ENCODE peak calls at places on chromosomes 3 and 15, in four cellular contexts. One of them, this sample, is unnamed.
A peak's percentile ranks its signal among the peaks of the same experiment; 100 is the strongest.

GRCh38 chr15:88810449-88810848 is 7.2 kb downstream of the ACAN start:
- DNase-seq in heart left ventricle: no peak
- DNase-seq in CD4-positive, CD25-positive, alpha-beta regulatory T cell: no peak
- DNase-seq in ovary: no peak
- DNase-seq in this sample: no peak

GRCh38 chr3:34361921-34362320 is 563.5 kb downstream of the PDCD6IP start:
- DNase-seq in CD4-positive, CD25-positive, alpha-beta regulatory T cell: no peak
- DNase-seq in ovary: no peak
- DNase-seq in heart left ventricle: no peak
- DNase-seq in this sample: peak; percentile 57

GRCh38 chr3:136209921-136210320 is 13.8 kb upstream of the MSL2 start:
- DNase-seq in ovary: no peak
- DNase-seq in heart left ventricle: no peak
- DNase-seq in CD4-positive, CD25-positive, alpha-beta regulatory T cell: no peak
- DNase-seq in this sample: no peak

GRCh38 chr3:114584734-114585371 is 291.0 kb downstream of the TIGIT start:
- DNase-seq in CD4-positive, CD25-positive, alpha-beta regulatory T cell: no peak
- DNase-seq in ovary: peak; percentile 27
- DNase-seq in heart left ventricle: no peak
- DNase-seq in this sample: no peak

GRCh38 chr15:88664151-88664778 is 25.4 kb downstream of the ISG20 start:
- DNase-seq in heart left ventricle: no peak
- DNase-seq in ovary: no peak
- DNase-seq in CD4-positive, CD25-positive, alpha-beta regulatory T cell: peak; percentile 62
- DNase-seq in this sample: no peak

GRCh38 chr3:13865106-13865505 is 14.8 kb downstream of the WNT7A start:
- DNase-seq in ovary: no peak
- DNase-seq in CD4-positive, CD25-positive, alpha-beta regulatory T cell: no peak
- DNase-seq in heart left ventricle: no peak
- DNase-seq in this sample: peak; percentile 38

GRCh38 chr3:157100997-157101396 is 59.0 kb downstream of the CCNL1 start:
- DNase-seq in ovary: no peak
- DNase-seq in CD4-positive, CD25-positive, alpha-beta regulatory T cell: no peak
- DNase-seq in heart left ventricle: no peak
- DNase-seq in this sample: no peak

GRCh38 chr3:122356402-122356801 is 26.6 kb downstream of the MIX23 start:
- DNase-seq in CD4-positive, CD25-positive, alpha-beta regulatory T cell: no peak
- DNase-seq in heart left ventricle: no peak
- DNase-seq in ovary: peak; percentile 49
- DNase-seq in this sample: no peak

GRCh38 chr3:52062499-52062898 is 6.1 kb upstream of the DUSP7 start:
- DNase-seq in CD4-positive, CD25-positive, alpha-beta regulatory T cell: no peak
- DNase-seq in heart left ventricle: no peak
- DNase-seq in ovary: no peak
- DNase-seq in this sample: peak; percentile 79

GRCh38 chr15:77840962-77841361 is 208.2 kb upstream of the LINGO1 start:
- DNase-seq in ovary: no peak
- DNase-seq in heart left ventricle: no peak
- DNase-seq in CD4-positive, CD25-positive, alpha-beta regulatory T cell: no peak
- DNase-seq in this sample: peak; percentile 31

GRCh38 chr3:115804200-115804599 is 180.9 kb downstream of the GAP43 start:
- DNase-seq in heart left ventricle: no peak
- DNase-seq in CD4-positive, CD25-positive, alpha-beta regulatory T cell: no peak
- DNase-seq in ovary: no peak
- DNase-seq in this sample: no peak

GRCh38 chr3:45464336-45464809 is 76.0 kb downstream of the LARS2 start:
- DNase-seq in ovary: no peak
- DNase-seq in heart left ventricle: no peak
- DNase-seq in CD4-positive, CD25-positive, alpha-beta regulatory T cell: peak; percentile 11
- DNase-seq in this sample: no peak

GRCh38 chr3:142690613-142691012 is 33.2 kb upstream of the TRPC1 start:
- DNase-seq in CD4-positive, CD25-positive, alpha-beta regulatory T cell: no peak
- DNase-seq in ovary: no peak
- DNase-seq in heart left ventricle: no peak
- DNase-seq in this sample: no peak

GRCh38 chr15:57387644-57388076 is 11.4 kb downstream of the CGNL1 start:
- DNase-seq in CD4-positive, CD25-positive, alpha-beta regulatory T cell: no peak
- DNase-seq in ovary: no peak
- DNase-seq in heart left ventricle: no peak
- DNase-seq in this sample: no peak

GRCh38 chr3:138476526-138476925 is 42.1 kb downstream of the ESYT3 start:
- DNase-seq in ovary: no peak
- DNase-seq in CD4-positive, CD25-positive, alpha-beta regulatory T cell: no peak
- DNase-seq in heart left ventricle: no peak
- DNase-seq in this sample: no peak

GRCh38 chr15:67783303-67783702 is 42.0 kb upstream of the SKOR1 start:
- DNase-seq in CD4-positive, CD25-positive, alpha-beta regulatory T cell: peak; percentile 47
- DNase-seq in ovary: no peak
- DNase-seq in heart left ventricle: no peak
- DNase-seq in this sample: no peak

GRCh38 chr15:85120351-85121113 is 138.9 kb downstream of the PDE8A start:
- DNase-seq in heart left ventricle: no peak
- DNase-seq in ovary: no peak
- DNase-seq in CD4-positive, CD25-positive, alpha-beta regulatory T cell: no peak
- DNase-seq in this sample: no peak

GRCh38 chr15:20280933-20281463 is 260.6 kb downstream of the GOLGA6L6 start:
- DNase-seq in heart left ventricle: no peak
- DNase-seq in ovary: no peak
- DNase-seq in CD4-positive, CD25-positive, alpha-beta regulatory T cell: no peak
- DNase-seq in this sample: peak; percentile 82

GRCh38 chr15:71380345-71380744 is 265.1 kb downstream of the THSD4 start:
- DNase-seq in CD4-positive, CD25-positive, alpha-beta regulatory T cell: no peak
- DNase-seq in heart left ventricle: no peak
- DNase-seq in ovary: no peak
- DNase-seq in this sample: no peak

GRCh38 chr3:169529013-169529412 is 134.5 kb downstream of the MECOM start:
- DNase-seq in ovary: no peak
- DNase-seq in CD4-positive, CD25-positive, alpha-beta regulatory T cell: no peak
- DNase-seq in heart left ventricle: no peak
- DNase-seq in this sample: no peak

GRCh38 chr15:95182081-95182480 is 950.7 kb downstream of the MCTP2 start:
- DNase-seq in CD4-positive, CD25-positive, alpha-beta regulatory T cell: no peak
- DNase-seq in ovary: no peak
- DNase-seq in heart left ventricle: no peak
- DNase-seq in this sample: no peak

GRCh38 chr15:62977952-62978811 is 64.4 kb upstream of the TPM1 start:
- DNase-seq in heart left ventricle: no peak
- DNase-seq in CD4-positive, CD25-positive, alpha-beta regulatory T cell: no peak
- DNase-seq in ovary: no peak
- DNase-seq in this sample: no peak

GRCh38 chr3:29683306-29683993 is 402.6 kb downstream of the RBMS3 start:
- DNase-seq in ovary: no peak
- DNase-seq in CD4-positive, CD25-positive, alpha-beta regulatory T cell: no peak
- DNase-seq in heart left ventricle: no peak
- DNase-seq in this sample: no peak

GRCh38 chr3:72696815-72697214 is 151.4 kb downstream of the SHQ1 start:
- DNase-seq in heart left ventricle: no peak
- DNase-seq in ovary: no peak
- DNase-seq in CD4-positive, CD25-positive, alpha-beta regulatory T cell: no peak
- DNase-seq in this sample: no peak

GRCh38 chr15:71612066-71612715 is 198.2 kb upstream of the NR2E3 start:
- DNase-seq in ovary: peak; percentile 28
- DNase-seq in heart left ventricle: no peak
- DNase-seq in CD4-positive, CD25-positive, alpha-beta regulatory T cell: no peak
- DNase-seq in this sample: no peak

GRCh38 chr3:160001850-160002623 is 13.4 kb downstream of the IL12A start:
- DNase-seq in CD4-positive, CD25-positive, alpha-beta regulatory T cell: no peak
- DNase-seq in ovary: no peak
- DNase-seq in heart left ventricle: no peak
- DNase-seq in this sample: no peak

GRCh38 chr3:12878026-12878636 is 36.8 kb upstream of the RPL32 start:
- DNase-seq in ovary: no peak
- DNase-seq in heart left ventricle: peak; percentile 4
- DNase-seq in CD4-positive, CD25-positive, alpha-beta regulatory T cell: no peak
- DNase-seq in this sample: no peak

GRCh38 chr15:45328663-45329062 is 49.7 kb downstream of the GATM start:
- DNase-seq in heart left ventricle: no peak
- DNase-seq in CD4-positive, CD25-positive, alpha-beta regulatory T cell: no peak
- DNase-seq in ovary: no peak
- DNase-seq in this sample: no peak

GRCh38 chr15:100112061-100112420 is 229.7 kb downstream of the ADAMTS17 start:
- DNase-seq in ovary: no peak
- DNase-seq in heart left ventricle: no peak
- DNase-seq in CD4-positive, CD25-positive, alpha-beta regulatory T cell: no peak
- DNase-seq in this sample: peak; percentile 62

GRCh38 chr15:91039996-91040395 is 17.6 kb upstream of the VPS33B start:
- DNase-seq in CD4-positive, CD25-positive, alpha-beta regulatory T cell: no peak
- DNase-seq in ovary: no peak
- DNase-seq in heart left ventricle: no peak
- DNase-seq in this sample: no peak

GRCh38 chr15:88623061-88623460 is 1.9 kb downstream of the AEN start:
- DNase-seq in ovary: no peak
- DNase-seq in heart left ventricle: no peak
- DNase-seq in CD4-positive, CD25-positive, alpha-beta regulatory T cell: no peak
- DNase-seq in this sample: no peak

GRCh38 chr3:172595648-172596393 is 72.6 kb upstream of the TNFSF10 start:
- DNase-seq in ovary: peak; percentile 63
- DNase-seq in heart left ventricle: no peak
- DNase-seq in CD4-positive, CD25-positive, alpha-beta regulatory T cell: peak; percentile 64
- DNase-seq in this sample: no peak

GRCh38 chr15:80179025-80179759 is 26.4 kb downstream of the FAH start:
- DNase-seq in heart left ventricle: no peak
- DNase-seq in CD4-positive, CD25-positive, alpha-beta regulatory T cell: no peak
- DNase-seq in ovary: no peak
- DNase-seq in this sample: no peak

GRCh38 chr15:73596214-73596613 is 37.0 kb downstream of the NPTN start:
- DNase-seq in ovary: no peak
- DNase-seq in CD4-positive, CD25-positive, alpha-beta regulatory T cell: no peak
- DNase-seq in heart left ventricle: no peak
- DNase-seq in this sample: no peak

DNA sequence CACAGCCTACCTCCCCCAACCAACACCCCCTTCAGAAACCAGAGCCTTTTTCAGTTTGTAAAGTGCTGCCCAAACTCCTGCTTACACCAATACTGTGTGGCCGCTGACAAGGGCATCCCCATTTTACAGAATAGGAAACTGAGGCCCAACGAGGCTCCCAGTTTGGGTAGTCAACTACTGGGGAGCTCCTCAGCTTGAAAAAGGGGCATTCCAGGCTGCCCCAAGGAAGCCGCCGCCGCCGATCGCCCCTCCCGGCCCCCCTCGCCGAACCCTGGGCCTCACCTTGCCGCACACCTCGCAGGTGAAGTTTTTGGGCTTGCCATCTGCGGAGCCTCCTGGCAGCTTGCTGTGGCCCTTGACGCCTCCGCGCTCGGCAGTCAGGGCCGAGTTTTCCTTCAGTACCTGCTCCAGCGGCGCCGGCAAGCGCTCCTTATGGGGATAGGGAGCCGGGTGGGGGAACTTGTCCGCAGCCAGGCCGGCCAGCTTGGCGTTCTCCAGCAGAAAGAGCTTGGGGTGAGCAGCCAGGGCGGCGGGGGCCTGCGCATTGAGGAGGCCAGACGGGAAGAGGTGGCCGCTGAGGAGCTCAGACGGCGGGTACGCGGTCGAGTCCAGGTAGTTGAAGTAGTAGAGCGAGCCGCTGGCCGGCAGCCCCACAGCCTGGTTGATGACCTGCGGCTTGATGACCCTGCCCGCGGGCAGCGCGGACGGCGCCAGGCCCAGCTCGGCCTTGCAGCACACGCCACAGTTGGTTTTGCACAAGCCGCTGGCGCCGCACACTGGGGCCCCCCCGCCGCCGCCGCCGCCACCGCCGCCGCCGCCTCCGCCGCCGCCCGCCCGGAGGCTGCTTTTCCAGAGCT is 1.4 kb downstream of the FEZF2 start:
- DNase-seq in ovary: no peak
- DNase-seq in heart left ventricle: no peak
- DNase-seq in CD4-positive, CD25-positive, alpha-beta regulatory T cell: no peak
- DNase-seq in this sample: no peak
- H3K9me3 ChIP-seq in ovary: no peaks in the 10 kb centered on the region
- H3K9me3 ChIP-seq in heart left ventricle: no peaks in the 10 kb centered on the region
- H3K9me3 ChIP-seq in CD4-positive, CD25-positive, alpha-beta regulatory T cell: no peaks in the 10 kb centered on the region
- H3K9me3 ChIP-seq in this sample: no peaks in the 10 kb centered on the region

DNA sequence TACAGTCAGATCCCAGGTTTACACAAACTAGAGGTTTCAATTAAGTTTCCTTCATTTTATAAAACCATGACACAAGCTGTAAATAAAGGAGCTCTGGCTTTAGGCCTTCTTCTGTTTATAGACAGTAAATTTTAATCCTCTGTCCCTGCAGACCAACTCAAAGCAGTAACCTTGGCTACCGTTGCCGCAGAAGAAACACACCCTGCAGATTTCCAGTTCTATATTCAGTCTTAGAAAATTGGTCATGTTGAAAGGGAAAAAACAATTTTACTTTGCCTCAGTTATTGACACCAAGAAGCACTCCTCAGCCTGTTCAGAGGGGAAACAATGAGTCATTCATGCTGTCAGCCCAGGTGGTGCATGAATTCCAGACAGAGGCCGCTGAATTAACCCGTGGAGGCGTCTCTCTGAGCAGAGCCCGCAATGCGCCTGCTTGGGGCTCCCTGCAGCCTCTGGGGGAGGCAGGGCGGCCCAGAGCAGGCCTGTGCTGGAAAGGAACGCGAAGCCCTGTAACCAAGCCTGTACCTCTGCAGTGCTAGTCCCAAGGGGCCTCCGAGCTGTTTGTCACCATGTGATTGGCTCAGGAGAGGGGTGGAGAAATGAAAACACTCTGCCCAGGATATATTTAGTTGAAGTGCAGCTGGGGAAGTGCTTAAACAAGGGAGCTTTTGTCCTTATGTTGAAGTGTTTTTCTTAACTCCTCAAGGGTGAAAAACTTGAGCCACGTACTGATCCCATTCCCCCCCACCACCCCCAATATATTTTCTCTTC is 68.5 kb upstream of the CHD2 start:
- DNase-seq in heart left ventricle: peak; percentile 99
- DNase-seq in ovary: peak; percentile 92
- DNase-seq in CD4-positive, CD25-positive, alpha-beta regulatory T cell: peak; percentile 84
- DNase-seq in this sample: peak; percentile 92
- H3K4me3 ChIP-seq in heart left ventricle: peak overlapping the region; percentile 49
- H3K4me3 ChIP-seq in ovary: peak overlapping the region; percentile 29
- H3K4me3 ChIP-seq in CD4-positive, CD25-positive, alpha-beta regulatory T cell: peak overlapping the region; percentile 69
- H3K4me3 ChIP-seq in this sample: peak overlapping the region; percentile 11

DNA sequence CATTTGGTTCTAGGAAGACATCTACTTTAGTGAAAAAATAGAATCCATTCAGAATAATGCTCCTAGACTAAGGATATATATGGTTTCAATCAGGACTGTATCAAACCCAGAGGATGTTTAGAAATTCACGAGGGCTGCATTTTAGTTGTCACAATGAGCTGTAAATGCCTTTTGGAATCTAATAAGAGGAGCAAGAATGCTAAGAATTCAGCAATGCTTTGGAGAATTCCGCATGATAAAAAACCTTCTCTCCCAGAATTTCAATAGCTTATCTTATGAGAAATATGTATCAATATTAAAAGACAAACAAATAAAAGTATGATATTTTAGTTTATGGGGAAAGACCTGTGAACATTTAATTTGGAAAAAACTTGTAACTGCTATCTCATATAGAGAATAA is 885.1 kb downstream of the ZPLD1 start:
- DNase-seq in ovary: no peak
- DNase-seq in CD4-positive, CD25-positive, alpha-beta regulatory T cell: no peak
- DNase-seq in heart left ventricle: no peak
- DNase-seq in this sample: no peak
- H3K9me3 ChIP-seq in ovary: no peaks in the 10 kb centered on the region
- H3K9me3 ChIP-seq in CD4-positive, CD25-positive, alpha-beta regulatory T cell: no peaks in the 10 kb centered on the region
- H3K9me3 ChIP-seq in heart left ventricle: no peaks in the 10 kb centered on the region
- H3K9me3 ChIP-seq in this sample: no peaks in the 10 kb centered on the region

DNA sequence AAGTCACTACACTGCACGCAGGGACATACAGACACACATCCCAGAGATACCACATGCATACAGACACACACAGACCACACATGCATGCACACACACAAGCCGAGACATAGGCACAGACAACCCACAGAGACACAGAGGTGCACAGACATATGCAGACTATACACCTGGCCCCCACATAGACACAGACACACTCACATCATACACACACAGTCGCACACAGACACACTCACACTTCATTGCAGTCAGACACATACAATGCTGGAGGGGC is 1.2 kb upstream of the MGLL start:
- DNase-seq in ovary: no peak
- DNase-seq in CD4-positive, CD25-positive, alpha-beta regulatory T cell: no peak
- DNase-seq in heart left ventricle: no peak
- DNase-seq in this sample: no peak
- H3K4me3 ChIP-seq in ovary: peak overlapping the region; percentile 41
- H3K4me3 ChIP-seq in CD4-positive, CD25-positive, alpha-beta regulatory T cell: no peak overlapping the region
- H3K4me3 ChIP-seq in heart left ventricle: peak overlapping the region; percentile 87
- H3K4me3 ChIP-seq in this sample: peak overlapping the region; percentile 74

This sample was measured in aorta.